ENCODE peak calls at places on chromosomes 5 and 9, in ten cellular contexts. X is fibroblast of pulmonary artery; G is suprapubic skin; D is CD8-positive, alpha-beta T cell; H is lower lobe of right lung; W is neural progenitor cell; A is BJ; Q is colonic mucosa; B is GM20000; P is left ventricle myocardium inferior. F is an unnamed sample.

GRCh38 chr5:115389799-115390382 is 93.4 kb upstream of the CCDC112 start:
- DNase-seq in X (no peak), G (no peak), D (no peak), H (peak), W (no peak), A (no peak), Q (no peak), B (no peak), P (no peak), F (no peak)

GRCh38 chr5:110441035-110441434 is 285.4 kb downstream of the TMEM232 start:
- DNase-seq in X (peak), G (no peak), D (no peak), H (no peak), W (peak), A (no peak), Q (no peak), B (peak), P (no peak), F (no peak)

GRCh38 chr9:22913518-22913917 is 466.9 kb downstream of the DMRTA1 start:
- DNase-seq in X (no peak), G (no peak), D (no peak), H (no peak), W (no peak), A (no peak), Q (no peak), B (peak), P (no peak), F (no peak)

GRCh38 chr9:117625154-117625553 is 79.0 kb upstream of the TLR4 start:
- DNase-seq in X (no peak), G (no peak), D (no peak), H (no peak), W (no peak), A (no peak), Q (no peak), B (no peak), P (no peak), F (no peak)

GRCh38 chr5:163373401-163374066 is 63.9 kb upstream of the CCNG1 start:
- DNase-seq in X (no peak), G (no peak), D (no peak), H (no peak), W (no peak), A (no peak), Q (no peak), B (no peak), P (no peak), F (no peak)

GRCh38 chr9:10649076-10649475 is 36.3 kb upstream of the PTPRD start:
- DNase-seq in X (peak), G (no peak), D (no peak), H (no peak), W (no peak), A (no peak), Q (no peak), B (no peak), P (no peak), F (no peak)

GRCh38 chr9:130213898-130214761 is 41.9 kb downstream of the NCS1 start:
- DNase-seq in X (no peak), G (peak), D (no peak), H (no peak), W (peak), A (no peak), Q (no peak), B (no peak), P (no peak), F (no peak)

GRCh38 chr5:107104774-107105050 is 566.0 kb downstream of the EFNA5 start:
- DNase-seq in X (peak), G (no peak), D (no peak), H (no peak), W (no peak), A (no peak), Q (no peak), B (no peak), P (no peak), F (no peak)

GRCh38 chr9:123544007-123544827 is 188.2 kb downstream of the CRB2 start:
- DNase-seq in X (peak), G (no peak), D (no peak), H (no peak), W (peak), A (no peak), Q (peak), B (peak), P (no peak), F (no peak)

GRCh38 chr5:124332273-124332672 is 414.2 kb downstream of the ZNF608 start:
- DNase-seq in X (no peak), G (no peak), D (no peak), H (no peak), W (no peak), A (no peak), Q (no peak), B (no peak), P (no peak), F (no peak)

GRCh38 chr9:119370816-119371215 is 1.6 kb upstream of the BRINP1 start:
- DNase-seq in X (peak), G (no peak), D (no peak), H (no peak), W (peak), A (no peak), Q (peak), B (peak), P (peak), F (no peak)

GRCh38 chr9:78163834-78164233 is 72.0 kb upstream of the CEP78 start:
- DNase-seq in X (no peak), G (no peak), D (no peak), H (no peak), W (no peak), A (no peak), Q (no peak), B (no peak), P (no peak), F (no peak)

GRCh38 chr9:78158286-78158685 is 77.6 kb upstream of the CEP78 start:
- DNase-seq in X (peak), G (no peak), D (no peak), H (no peak), W (no peak), A (no peak), Q (no peak), B (no peak), P (no peak), F (no peak)
- TF ChIP-seq CTCF in X (no peak), G (no peak), D (no peak), H (no peak), W (no peak), A (no peak), Q (no peak), B (no peak), P (no peak), F (no peak)

DNA sequence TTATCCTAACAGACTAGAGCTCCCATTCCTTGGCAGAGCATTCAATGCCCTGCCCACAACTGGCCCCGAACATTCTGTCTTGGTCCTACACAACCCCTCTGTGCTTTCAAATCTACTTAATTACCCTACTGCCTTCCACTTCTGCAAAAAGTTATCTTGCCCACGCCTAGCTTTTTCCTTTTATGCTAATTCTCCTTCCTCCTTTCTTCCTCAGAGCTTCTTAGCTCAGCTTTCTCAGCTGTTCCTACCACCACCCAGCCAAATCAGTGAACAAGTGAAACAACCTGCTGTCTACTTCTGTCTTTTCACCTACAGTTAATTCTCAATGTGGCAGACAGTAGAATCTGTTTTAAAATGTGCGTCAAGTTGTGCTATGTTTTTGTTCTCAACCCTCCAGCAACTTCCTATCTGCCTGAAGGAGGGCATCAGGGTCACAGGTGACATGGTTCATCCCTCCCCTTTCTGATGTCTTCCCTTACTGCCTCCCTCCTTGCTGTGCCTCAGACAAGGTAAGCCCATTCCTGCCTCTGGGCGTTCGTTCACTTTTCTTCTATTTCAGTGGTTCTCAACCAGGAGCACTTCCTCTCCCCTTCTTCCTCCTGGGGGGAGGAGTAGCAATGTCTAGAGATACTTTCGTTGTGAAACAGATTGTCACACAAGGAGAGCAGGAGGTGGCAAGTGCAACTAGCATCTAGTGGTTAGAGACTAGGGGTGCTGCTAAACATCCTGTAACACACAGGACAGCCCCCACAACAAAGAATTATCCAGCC is 1.3 kb upstream of the REEP5 start:
- DNase-seq in X (no peak), G (no peak), D (peak), H (no peak), W (no peak), A (no peak), Q (no peak), B (peak), P (no peak), F (no peak)
- TF ChIP-seq CTCF in X (no peak), G (no peak), D (no peak), H (no peak), W (no peak), A (no peak), Q (no peak), B (no peak), P (no peak), F (no peak)

GRCh38 chr5:14942212-14942611 is 70.6 kb upstream of the ANKH start:
- DNase-seq in X (no peak), G (no peak), D (no peak), H (no peak), W (no peak), A (no peak), Q (no peak), B (no peak), P (no peak), F (no peak)

GRCh38 chr5:14945450-14945849 is 73.9 kb upstream of the ANKH start:
- DNase-seq in X (no peak), G (no peak), D (no peak), H (no peak), W (no peak), A (no peak), Q (no peak), B (no peak), P (no peak), F (no peak)

GRCh38 chr5:14945021-14945420 is 73.4 kb upstream of the ANKH start:
- DNase-seq in X (no peak), G (no peak), D (no peak), H (no peak), W (no peak), A (no peak), Q (no peak), B (no peak), P (no peak), F (no peak)

GRCh38 chr5:14948341-14948830 is 76.8 kb upstream of the ANKH start:
- DNase-seq in X (no peak), G (no peak), D (no peak), H (no peak), W (no peak), A (no peak), Q (no peak), B (no peak), P (no peak), F (no peak)

DNA sequence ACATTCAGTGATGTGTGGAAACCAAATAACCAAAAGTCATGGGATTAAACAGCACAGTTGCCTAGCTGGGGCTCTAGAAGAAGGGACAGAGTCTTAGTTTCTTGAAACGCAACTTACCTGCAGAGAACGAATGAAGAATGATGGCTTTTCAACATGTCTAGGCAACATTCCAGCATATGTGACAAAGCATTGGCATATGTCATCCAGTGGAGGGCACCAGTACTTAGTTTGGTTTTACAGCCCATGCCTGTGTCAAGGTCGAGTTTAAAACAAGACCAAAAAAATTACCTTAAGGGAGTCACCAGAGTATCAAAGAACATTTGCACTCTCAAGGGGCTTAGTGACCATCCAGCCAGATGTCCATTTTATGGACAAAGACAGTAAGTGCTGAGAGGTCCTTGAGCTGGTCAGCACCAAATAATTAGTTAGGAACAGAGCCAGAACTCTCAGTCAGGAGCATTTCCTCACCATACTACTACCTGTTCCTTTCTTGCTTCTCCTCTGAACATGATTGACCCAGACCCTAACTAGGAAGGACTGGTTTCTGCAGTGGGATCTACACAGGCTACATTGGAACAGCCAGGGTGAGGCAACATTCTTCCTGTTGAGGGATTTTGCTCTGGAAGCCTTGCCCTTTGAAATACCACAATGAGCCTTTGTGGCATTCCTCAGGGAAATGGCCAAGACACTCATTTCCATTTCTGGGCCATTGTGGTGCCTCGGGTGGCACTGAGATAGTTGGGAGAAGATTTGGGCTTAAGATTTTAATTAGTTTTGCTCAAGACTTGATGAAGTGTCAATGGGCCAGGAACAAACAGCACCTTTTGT is 75.4 kb upstream of the ANKH start:
- DNase-seq in X (peak), G (no peak), D (peak), H (no peak), W (peak), A (no peak), Q (peak), B (peak), P (no peak), F (no peak)
- TF ChIP-seq CTCF in X (peak), G (no peak), D (peak), H (peak), W (peak), A (peak), Q (peak), B (peak), P (peak), F (no peak)

DNA sequence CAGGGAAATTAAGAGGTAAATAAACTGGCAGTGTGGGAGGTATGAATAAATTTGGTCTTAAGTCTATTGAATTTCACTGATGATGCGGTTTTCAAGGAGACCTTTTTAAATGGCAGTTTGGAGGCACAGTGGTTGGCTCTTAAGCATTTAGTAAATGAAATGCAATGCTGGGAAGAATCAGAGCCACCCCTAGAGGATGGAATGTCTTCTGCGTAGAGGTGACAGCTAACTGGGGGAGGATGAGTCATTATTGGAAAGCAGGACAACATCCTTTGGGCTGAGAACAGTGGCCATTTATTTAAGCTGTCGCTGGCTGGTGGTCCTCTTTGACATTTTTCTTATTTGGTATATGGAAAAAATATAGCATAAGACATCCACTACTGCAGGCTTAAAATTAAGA is 163.2 kb downstream of the SH3GL2 start:
- DNase-seq in X (no peak), G (no peak), D (no peak), H (no peak), W (peak), A (no peak), Q (no peak), B (no peak), P (no peak), F (no peak)
- TF ChIP-seq CTCF in X (no peak), G (no peak), D (no peak), H (no peak), W (peak), A (peak), Q (no peak), B (no peak), P (no peak), F (no peak)

GRCh38 chr9:7656648-7657047 is 142.9 kb downstream of the DMAC1 start:
- DNase-seq in X (peak), G (no peak), D (no peak), H (no peak), W (no peak), A (no peak), Q (peak), B (no peak), P (no peak), F (no peak)
- TF ChIP-seq CTCF in X (no peak), G (no peak), D (no peak), H (no peak), W (no peak), A (no peak), Q (no peak), B (no peak), P (no peak), F (no peak)

DNA sequence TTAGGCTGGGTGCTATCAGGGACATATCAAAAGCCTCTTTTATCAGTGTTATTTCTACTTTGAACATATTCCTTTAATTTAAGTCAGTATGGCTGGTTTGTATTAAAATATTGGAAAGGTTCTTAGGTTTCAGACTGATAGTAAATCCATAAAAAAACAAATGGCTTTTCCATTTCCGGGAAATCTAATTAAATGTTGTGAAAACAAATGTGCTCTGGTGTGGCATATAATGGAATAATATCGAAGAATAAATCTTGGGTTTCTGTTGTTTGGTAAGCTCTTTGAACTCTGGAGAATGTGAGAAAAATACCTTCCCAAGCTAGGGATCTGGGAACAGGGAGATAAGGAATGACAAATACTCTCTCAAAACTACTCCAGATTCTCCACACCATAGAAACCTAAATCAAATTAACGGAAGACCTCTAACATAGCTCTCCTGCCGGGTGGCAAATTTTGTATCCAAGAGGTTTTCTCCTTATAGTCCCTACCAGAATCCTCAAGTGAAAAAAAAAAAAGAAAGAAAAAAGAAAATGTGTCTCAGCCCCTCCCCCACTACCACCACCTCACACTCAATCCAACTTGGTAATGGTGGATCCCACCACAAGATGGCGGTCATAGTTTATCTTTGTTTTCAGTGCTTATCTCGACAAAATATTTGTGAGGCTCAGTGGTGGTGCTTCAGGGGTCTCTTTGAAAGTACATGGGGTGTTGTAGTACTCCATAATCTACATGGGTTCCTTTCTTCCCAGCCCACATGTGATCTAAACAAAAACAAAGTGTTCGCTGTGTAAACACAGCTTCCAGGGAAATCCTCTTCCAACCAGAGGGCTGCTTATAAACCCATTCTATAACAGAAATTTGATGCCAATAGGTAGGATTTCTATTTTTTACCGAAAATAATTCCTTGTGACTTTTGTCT is 54.6 kb upstream of the FST start:
- DNase-seq in X (peak), G (no peak), D (no peak), H (no peak), W (peak), A (no peak), Q (peak), B (peak), P (no peak), F (no peak)
- TF ChIP-seq CTCF in X (peak), G (no peak), D (no peak), H (no peak), W (peak), A (peak), Q (peak), B (no peak), P (no peak), F (no peak)